ENCODE peak calls at places on chromosomes 4 and X, in four cellular contexts. N is left lung, U is HL-60, C is kidney epithelial cell. S is an unnamed sample.

GRCh38 chr4:152579107-152579764 is 43.3 kb upstream of the FBXW7 start:
- DNase-seq in U (no peak), C (no peak), N (no peak), S (no peak)

GRCh38 chr4:119268466-119268865 is 53.5 kb downstream of the FABP2 start:
- DNase-seq in C (no peak), N (no peak), U (no peak), S (no peak)

GRCh38 chrX:41085105-41085882 is at the start of gene USP9X:
- DNase-seq in N (peak; percentile 94), U (peak; percentile 90), C (peak; percentile 31), S (peak; percentile 92)

GRCh38 chr4:102554988-102555387 is 53.8 kb downstream of the NFKB1 start:
- DNase-seq in N (no peak), C (no peak), U (no peak), S (no peak)

GRCh38 chrX:132040066-132040465 is 17.0 kb downstream of the STK26 start:
- DNase-seq in C (no peak), N (no peak), U (no peak), S (no peak)

GRCh38 chr4:182212211-182212761 is 30.9 kb upstream of the TENM3 start:
- DNase-seq in U (no peak), N (peak; percentile 70), C (no peak), S (no peak)

GRCh38 chrX:72054776-72055495 is 76.8 kb downstream of the RTL5 start:
- DNase-seq in U (no peak), N (no peak), C (no peak), S (no peak)

GRCh38 chr4:38184404-38184803 is 224.2 kb downstream of the PTTG2 start:
- DNase-seq in N (no peak), U (no peak), C (no peak), S (no peak)

GRCh38 chr4:126733301-126733700 is 899.5 kb upstream of the INTU start:
- DNase-seq in C (no peak), N (no peak), U (no peak), S (no peak)

GRCh38 chr4:15868065-15868464 is 70.5 kb downstream of the FGFBP1 start:
- DNase-seq in C (no peak), U (no peak), N (no peak), S (no peak)

GRCh38 chr4:112284662-112285411 is 867 bp downstream of the TIFA start:
- DNase-seq in N (no peak), C (no peak), U (no peak), S (no peak)

GRCh38 chr4:168677063-168677462 is 180.2 kb downstream of the PALLD start:
- DNase-seq in N (no peak), C (no peak), U (no peak), S (no peak)

GRCh38 chrX:112997991-112998390 is 157.4 kb upstream of the AMOT start:
- DNase-seq in N (no peak), C (no peak), U (no peak), S (no peak)

GRCh38 chr4:4923208-4923607 is 63.7 kb downstream of the MSX1 start:
- DNase-seq in U (no peak), N (no peak), C (no peak), S (no peak)

GRCh38 chr4:68342139-68342538 is 7.8 kb downstream of the YTHDC1 start:
- DNase-seq in U (no peak), C (peak; percentile 41), N (no peak), S (no peak)

GRCh38 chr4:74555231-74555630 is 110.3 kb downstream of the AREG start:
- DNase-seq in U (no peak), C (peak; percentile 60), N (no peak), S (no peak)

GRCh38 chr4:27381806-27382205 is 521.2 kb downstream of the STIM2 start:
- DNase-seq in U (no peak), N (no peak), C (no peak), S (no peak)

GRCh38 chr4:22264261-22264660 is 251.6 kb downstream of the ADGRA3 start:
- DNase-seq in C (no peak), N (no peak), U (no peak), S (no peak)

GRCh38 chr4:4780634-4781287 is 78.7 kb upstream of the MSX1 start:
- DNase-seq in C (no peak), N (no peak), U (no peak), S (no peak)

GRCh38 chr4:85132117-85132516 is 165.6 kb upstream of the WDFY3 start:
- DNase-seq in N (no peak), U (no peak), C (no peak), S (no peak)

GRCh38 chr4:145605941-145606340 is 13.2 kb upstream of the MMAA start:
- DNase-seq in C (no peak), N (no peak), U (no peak), S (no peak)

GRCh38 chr4:145613546-145614234 is 5.5 kb upstream of the MMAA start:
- DNase-seq in N (no peak), C (no peak), U (peak; percentile 64), S (no peak)

GRCh38 chr4:145614235-145614615 is 5.0 kb upstream of the MMAA start:
- DNase-seq in U (no peak), C (no peak), N (no peak), S (no peak)

DNA sequence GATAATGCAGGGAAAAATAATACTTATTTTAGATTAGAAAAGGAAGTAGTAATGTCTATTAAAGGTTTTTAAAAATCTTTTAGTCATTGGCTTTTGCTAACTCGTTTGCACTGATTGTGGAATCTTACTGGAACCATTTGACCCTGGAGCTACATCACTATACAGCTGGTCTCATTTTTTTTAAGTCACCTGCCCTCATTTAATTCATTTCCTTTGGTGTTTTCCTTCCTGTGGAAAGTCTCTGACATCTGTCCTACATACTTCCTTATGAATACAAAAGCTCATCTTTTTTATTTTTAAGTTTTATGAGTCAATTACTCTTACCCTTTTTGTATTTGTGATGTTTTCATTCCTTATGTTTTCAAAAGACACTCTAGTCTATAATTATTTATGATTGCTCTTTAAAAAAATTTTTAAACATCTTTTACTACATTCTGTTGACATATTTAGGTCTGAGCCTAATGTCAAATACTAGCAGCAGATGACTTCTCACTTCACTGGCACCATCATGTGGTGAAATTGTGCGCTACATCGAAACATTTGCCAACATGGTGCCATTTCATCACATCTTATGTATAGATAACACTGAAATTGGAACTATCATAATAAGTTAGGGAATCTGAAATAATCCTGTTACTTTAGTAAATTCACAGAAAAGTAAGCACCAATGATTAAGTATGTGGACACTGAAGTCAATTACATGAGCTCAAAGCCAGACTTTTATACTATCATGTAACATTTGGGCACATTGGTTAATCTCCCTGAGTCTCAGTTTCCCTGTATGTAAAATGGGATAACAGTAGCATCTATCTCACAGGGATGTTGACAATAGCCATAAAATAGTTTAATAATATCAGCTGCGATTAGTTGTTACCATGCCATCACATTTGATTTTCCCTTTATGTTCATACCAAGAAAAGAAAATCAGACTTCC is 9.4 kb upstream of the MMAA start:
- DNase-seq in C (no peak), U (peak; percentile 64), N (no peak), S (peak; percentile 26)
- H3K4me3 ChIP-seq in C (no peak overlapping the region), U (no peak overlapping the region), N (no peak overlapping the region), S (no peak overlapping the region)

GRCh38 chrX:20571611-20572010 is 304.9 kb upstream of the RPS6KA3 start:
- DNase-seq in C (no peak), U (no peak), N (no peak), S (no peak)
- TF ChIP-seq CTCF in C (no peak), U (no peak), N (no peak), S (no peak)

GRCh38 chrX:107675823-107676555 is 47.7 kb downstream of the PRPS1 start:
- DNase-seq in N (no peak), U (peak; percentile 82), C (no peak), S (no peak)

GRCh38 chrX:107673933-107674479 is 45.7 kb downstream of the PRPS1 start:
- DNase-seq in C (no peak), N (peak; percentile 87), U (peak; percentile 92), S (peak; percentile 76)

GRCh38 chrX:107674480-107675364 is 46.4 kb downstream of the PRPS1 start:
- DNase-seq in N (no peak), U (peak; percentile 87), C (no peak), S (no peak)

GRCh38 chrX:107676559-107677378 is 48.5 kb downstream of the PRPS1 start:
- DNase-seq in C (no peak), U (no peak), N (peak; percentile 95), S (peak; percentile 76)

DNA sequence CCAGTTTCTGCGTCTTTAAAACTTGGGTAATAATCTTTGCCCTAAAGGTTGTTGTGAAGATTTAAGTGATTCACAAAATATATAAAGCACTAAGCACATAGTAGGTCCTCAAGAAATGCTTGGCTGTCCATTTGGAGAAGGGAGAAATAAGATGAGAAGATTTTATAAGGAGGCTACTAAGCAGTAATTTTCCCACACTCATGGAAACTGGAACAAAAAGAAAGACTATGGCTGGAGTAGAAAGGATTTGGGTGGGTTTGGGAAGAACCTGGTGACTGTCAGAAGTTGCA is 47.0 kb downstream of the PRPS1 start:
- DNase-seq in U (no peak), C (no peak), N (no peak), S (no peak)
- H3K27me3 ChIP-seq in U (no peaks in the 10 kb centered on the region), C (no peaks in the 10 kb centered on the region), N (peaks cover 2% of the 10 kb centered on the region), S (no peaks in the 10 kb centered on the region)

GRCh38 chr4:147482281-147482680 is 1.4 kb downstream of the EDNRA start:
- DNase-seq in N (no peak), C (no peak), U (no peak), S (no peak)
- H3K4me3 ChIP-seq in N (peak overlapping the region; percentile 47), C (peak overlapping the region; percentile 77), U (no peak overlapping the region), S (no peak overlapping the region)

GRCh38 chrX:114075073-114075673 is 508.7 kb upstream of the HTR2C start:
- DNase-seq in U (no peak), N (no peak), C (no peak), S (no peak)
- TF ChIP-seq CTCF in U (no peak), N (no peak), C (peak; percentile 33), S (peak; percentile 32)

GRCh38 chr4:54092800-54093608 is 7.0 kb upstream of the GSX2 start:
- DNase-seq in N (no peak), U (no peak), C (no peak), S (no peak)
- H3K27me3 ChIP-seq in N (peaks cover 65% of the 10 kb centered on the region), U (peaks cover 52% of the 10 kb centered on the region), C (peaks cover 57% of the 10 kb centered on the region), S (peaks cover 6% of the 10 kb centered on the region)

DNA sequence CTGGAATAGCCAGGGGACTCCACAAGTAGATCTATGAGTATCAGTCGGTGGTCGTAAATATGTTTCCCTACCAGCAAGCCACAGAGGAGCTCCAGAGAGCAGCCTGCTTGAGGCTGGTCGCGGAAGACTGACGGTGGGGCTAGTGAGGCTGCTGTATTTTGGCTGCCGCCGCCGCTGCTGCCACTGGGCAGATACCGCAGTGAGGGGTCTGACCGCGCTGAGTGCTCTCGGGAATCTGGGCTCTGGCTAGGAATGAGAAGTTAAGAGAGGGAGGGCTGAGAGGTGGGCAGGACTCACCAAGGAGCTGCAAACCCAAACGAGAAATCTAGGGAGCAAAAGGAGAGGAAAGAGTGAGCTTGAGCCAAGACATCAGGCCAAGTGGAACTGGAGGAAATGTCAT is at the start of gene EXOC1L:
- DNase-seq in N (no peak), C (no peak), U (no peak), S (no peak)
- H3K4me3 ChIP-seq in N (no peak within 1 kb of the TSS), C (peak within 1 kb of the TSS; percentile 8), U (no peak within 1 kb of the TSS), S (no peak within 1 kb of the TSS)

DNA sequence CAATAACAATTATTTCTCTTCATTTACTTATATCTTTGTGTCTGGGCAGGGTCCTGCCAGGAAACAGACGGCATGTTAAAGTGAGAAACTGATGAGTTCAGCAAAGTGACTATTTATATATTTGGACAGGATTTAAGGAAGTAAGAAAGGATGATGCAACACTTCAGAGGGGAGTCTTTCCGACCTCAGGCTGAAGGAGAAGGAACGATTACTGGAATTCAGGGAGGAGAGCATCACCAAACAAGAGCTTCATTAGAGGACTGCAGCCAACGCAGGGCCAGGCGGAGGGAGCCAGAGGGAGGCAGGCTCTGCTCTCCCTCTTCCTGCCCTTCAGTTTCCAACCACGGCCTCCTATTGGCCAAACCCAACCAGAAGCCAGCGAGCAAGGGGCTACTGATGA is 1.5 kb upstream of the TLR7 start:
- DNase-seq in U (no peak), N (no peak), C (no peak), S (no peak)
- TF ChIP-seq CTCF in U (no peak), N (no peak), C (no peak), S (no peak)

S was measured in GM06990.